ENCODE peak calls at places on chromosome X, in six cellular contexts. One of them, this sample, is unnamed.
A peak's percentile ranks its signal among the peaks of the same experiment; 100 is the strongest.

GRCh38 chrX:31071262-31071661 is 579 bp downstream of the FTHL17 start:
- DNase-seq in IMR-90: no peak
- DNase-seq in ovary: no peak
- DNase-seq in suprapubic skin: no peak
- DNase-seq in body of pancreas: no peak
- DNase-seq in Peyer's patch: no peak
- DNase-seq in this sample: no peak

GRCh38 chrX:72694170-72694569 is 19.9 kb downstream of the PHKA1 start:
- DNase-seq in body of pancreas: no peak
- DNase-seq in IMR-90: peak; percentile 31
- DNase-seq in suprapubic skin: no peak
- DNase-seq in ovary: no peak
- DNase-seq in Peyer's patch: no peak
- DNase-seq in this sample: no peak

GRCh38 chrX:70454441-70455365 is 10.1 kb downstream of the DLG3 start:
- DNase-seq in ovary: peak; percentile 81
- DNase-seq in body of pancreas: peak; percentile 95
- DNase-seq in Peyer's patch: peak; percentile 89
- DNase-seq in IMR-90: peak; percentile 53
- DNase-seq in suprapubic skin: no peak
- DNase-seq in this sample: peak; percentile 96

GRCh38 chrX:1946974-1947373 is 332.1 kb downstream of the ASMT start:
- DNase-seq in body of pancreas: no peak
- DNase-seq in ovary: no peak
- DNase-seq in Peyer's patch: no peak
- DNase-seq in suprapubic skin: no peak
- DNase-seq in IMR-90: no peak
- DNase-seq in this sample: no peak

GRCh38 chrX:72296991-72297390 is 8.7 kb downstream of the CITED1 start:
- DNase-seq in body of pancreas: no peak
- DNase-seq in ovary: no peak
- DNase-seq in IMR-90: no peak
- DNase-seq in Peyer's patch: no peak
- DNase-seq in suprapubic skin: no peak
- DNase-seq in this sample: no peak

GRCh38 chrX:104913348-104913747 is 307.1 kb downstream of the TEX13A start:
- DNase-seq in body of pancreas: no peak
- DNase-seq in ovary: no peak
- DNase-seq in IMR-90: no peak
- DNase-seq in Peyer's patch: no peak
- DNase-seq in suprapubic skin: no peak
- DNase-seq in this sample: no peak

GRCh38 chrX:153443476-153444332 is 2.2 kb downstream of the TREX2 start:
- DNase-seq in ovary: no peak
- DNase-seq in suprapubic skin: no peak
- DNase-seq in Peyer's patch: no peak
- DNase-seq in IMR-90: no peak
- DNase-seq in body of pancreas: no peak
- DNase-seq in this sample: no peak

GRCh38 chrX:140229187-140229586 is 263.9 kb upstream of the CXorf66 start:
- DNase-seq in IMR-90: no peak
- DNase-seq in body of pancreas: no peak
- DNase-seq in Peyer's patch: no peak
- DNase-seq in ovary: no peak
- DNase-seq in suprapubic skin: no peak
- DNase-seq in this sample: no peak

GRCh38 chrX:24761306-24761705 is 67.6 kb downstream of the POLA1 start:
- DNase-seq in suprapubic skin: no peak
- DNase-seq in Peyer's patch: no peak
- DNase-seq in IMR-90: no peak
- DNase-seq in body of pancreas: no peak
- DNase-seq in ovary: no peak
- DNase-seq in this sample: no peak

GRCh38 chrX:150146271-150146888 is 208.1 kb upstream of the EOLA2 start:
- DNase-seq in Peyer's patch: no peak
- DNase-seq in IMR-90: no peak
- DNase-seq in suprapubic skin: no peak
- DNase-seq in body of pancreas: peak; percentile 31
- DNase-seq in ovary: no peak
- DNase-seq in this sample: no peak

GRCh38 chrX:56788229-56788628 is 59.2 kb downstream of the NBDY start:
- DNase-seq in IMR-90: peak; percentile 26
- DNase-seq in suprapubic skin: peak; percentile 9
- DNase-seq in ovary: no peak
- DNase-seq in Peyer's patch: peak; percentile 0
- DNase-seq in body of pancreas: peak; percentile 25
- DNase-seq in this sample: no peak

GRCh38 chrX:97330150-97330549 is 446.4 kb downstream of the RPA4 start:
- DNase-seq in Peyer's patch: no peak
- DNase-seq in ovary: no peak
- DNase-seq in suprapubic skin: no peak
- DNase-seq in body of pancreas: no peak
- DNase-seq in IMR-90: no peak
- DNase-seq in this sample: no peak

GRCh38 chrX:129654652-129655546 is at the start of gene APLN:
- DNase-seq in ovary: peak; percentile 66
- DNase-seq in suprapubic skin: no peak
- DNase-seq in Peyer's patch: no peak
- DNase-seq in body of pancreas: peak; percentile 46
- DNase-seq in IMR-90: peak; percentile 19
- DNase-seq in this sample: peak; percentile 16

GRCh38 chrX:74450803-74451449 is 29.6 kb downstream of the SLC16A2 start:
- DNase-seq in ovary: no peak
- DNase-seq in Peyer's patch: no peak
- DNase-seq in body of pancreas: no peak
- DNase-seq in suprapubic skin: no peak
- DNase-seq in IMR-90: peak; percentile 94
- DNase-seq in this sample: no peak

GRCh38 chrX:13125188-13125587 is 80.8 kb upstream of the FAM9C start:
- DNase-seq in IMR-90: no peak
- DNase-seq in suprapubic skin: no peak
- DNase-seq in Peyer's patch: no peak
- DNase-seq in ovary: no peak
- DNase-seq in body of pancreas: no peak
- DNase-seq in this sample: no peak
- H3K4me1 ChIP-seq in IMR-90: peaks cover 7% of the 10 kb centered on the region
- H3K4me1 ChIP-seq in suprapubic skin: peaks cover 30% of the 10 kb centered on the region
- H3K4me1 ChIP-seq in Peyer's patch: no peaks in the 10 kb centered on the region
- H3K4me1 ChIP-seq in ovary: peaks cover 3% of the 10 kb centered on the region
- H3K4me1 ChIP-seq in body of pancreas: peaks cover 47% of the 10 kb centered on the region
- H3K4me1 ChIP-seq in this sample: peaks cover 14% of the 10 kb centered on the region

DNA sequence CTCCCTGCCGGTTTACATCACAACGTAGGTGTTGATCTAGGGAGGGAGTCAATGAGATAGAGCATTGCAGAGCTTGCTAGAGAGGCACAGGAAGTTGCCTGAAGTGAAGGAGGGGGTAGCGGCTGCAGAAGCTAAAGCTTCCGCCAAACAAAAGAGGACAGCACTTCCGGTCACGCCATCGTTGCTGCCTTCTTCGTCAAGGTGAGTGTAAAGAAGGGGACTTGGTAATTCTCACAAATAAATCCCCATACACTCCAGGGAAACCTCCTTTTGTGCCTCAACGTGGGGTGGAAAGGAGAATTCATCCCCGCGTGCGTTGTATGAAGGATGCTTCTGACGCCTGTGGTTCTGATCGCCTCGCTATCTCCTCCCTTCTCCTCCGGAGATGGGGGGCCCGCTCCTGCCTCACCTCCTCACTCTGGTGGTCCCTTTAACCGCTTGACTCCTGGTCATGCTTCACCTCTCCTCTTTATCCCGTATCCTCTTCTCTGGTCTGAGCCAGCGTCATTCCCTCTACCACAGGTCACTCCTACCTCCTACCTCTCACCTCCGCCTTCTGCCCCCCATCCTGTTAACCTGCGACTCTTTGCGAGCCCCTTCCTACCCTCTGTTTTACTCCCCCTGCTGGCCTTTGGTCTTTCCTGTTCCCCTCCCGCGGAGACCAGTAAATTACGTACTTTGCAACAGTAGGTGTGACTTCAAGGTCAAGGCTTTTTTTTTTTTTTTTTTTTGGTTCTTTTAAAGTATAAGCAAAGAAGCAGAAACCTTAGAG is 59.9 kb downstream of the GSPT2 start:
- DNase-seq in body of pancreas: peak; percentile 67
- DNase-seq in ovary: peak; percentile 27
- DNase-seq in Peyer's patch: peak; percentile 54
- DNase-seq in suprapubic skin: no peak
- DNase-seq in IMR-90: peak; percentile 67
- DNase-seq in this sample: peak; percentile 40
- TF ChIP-seq POLR2A in body of pancreas: no peak
- TF ChIP-seq POLR2A in ovary: no peak
- TF ChIP-seq POLR2A in Peyer's patch: no peak
- TF ChIP-seq POLR2A in suprapubic skin: no peak
- TF ChIP-seq POLR2A in IMR-90: no peak
- TF ChIP-seq POLR2A in this sample: no peak

GRCh38 chrX:40007746-40008705 is 89.7 kb downstream of the BCOR start:
- DNase-seq in Peyer's patch: no peak
- DNase-seq in suprapubic skin: no peak
- DNase-seq in IMR-90: no peak
- DNase-seq in body of pancreas: no peak
- DNase-seq in ovary: no peak
- DNase-seq in this sample: no peak

GRCh38 chrX:40004916-40005289 is 92.9 kb downstream of the BCOR start:
- DNase-seq in ovary: no peak
- DNase-seq in IMR-90: no peak
- DNase-seq in suprapubic skin: no peak
- DNase-seq in body of pancreas: no peak
- DNase-seq in Peyer's patch: no peak
- DNase-seq in this sample: no peak

GRCh38 chrX:40007136-40007535 is 90.6 kb downstream of the BCOR start:
- DNase-seq in IMR-90: no peak
- DNase-seq in body of pancreas: no peak
- DNase-seq in suprapubic skin: no peak
- DNase-seq in Peyer's patch: no peak
- DNase-seq in ovary: no peak
- DNase-seq in this sample: no peak

GRCh38 chrX:40005290-40006011 is 92.3 kb downstream of the BCOR start:
- DNase-seq in ovary: peak; percentile 50
- DNase-seq in IMR-90: no peak
- DNase-seq in Peyer's patch: peak; percentile 48
- DNase-seq in suprapubic skin: no peak
- DNase-seq in body of pancreas: no peak
- DNase-seq in this sample: no peak

GRCh38 chrX:40006025-40007017 is 91.4 kb downstream of the BCOR start:
- DNase-seq in IMR-90: no peak
- DNase-seq in body of pancreas: peak; percentile 62
- DNase-seq in suprapubic skin: no peak
- DNase-seq in Peyer's patch: peak; percentile 69
- DNase-seq in ovary: peak; percentile 60
- DNase-seq in this sample: peak; percentile 74
- H3K4me1 ChIP-seq in IMR-90: no peaks in the 10 kb centered on the region
- H3K4me1 ChIP-seq in body of pancreas: peaks cover 6% of the 10 kb centered on the region
- H3K4me1 ChIP-seq in suprapubic skin: peaks cover 35% of the 10 kb centered on the region
- H3K4me1 ChIP-seq in Peyer's patch: no peaks in the 10 kb centered on the region
- H3K4me1 ChIP-seq in ovary: peaks cover 3% of the 10 kb centered on the region
- H3K4me1 ChIP-seq in this sample: peaks cover 15% of the 10 kb centered on the region

GRCh38 chrX:107684956-107685385 is 56.7 kb downstream of the PRPS1 start:
- DNase-seq in IMR-90: no peak
- DNase-seq in Peyer's patch: peak; percentile 76
- DNase-seq in ovary: peak; percentile 43
- DNase-seq in body of pancreas: peak; percentile 89
- DNase-seq in suprapubic skin: peak; percentile 85
- DNase-seq in this sample: peak; percentile 88
- TF ChIP-seq POLR2A in IMR-90: no peak
- TF ChIP-seq POLR2A in Peyer's patch: peak; percentile 21
- TF ChIP-seq POLR2A in ovary: no peak
- TF ChIP-seq POLR2A in body of pancreas: no peak
- TF ChIP-seq POLR2A in suprapubic skin: no peak
- TF ChIP-seq POLR2A in this sample: no peak

DNA sequence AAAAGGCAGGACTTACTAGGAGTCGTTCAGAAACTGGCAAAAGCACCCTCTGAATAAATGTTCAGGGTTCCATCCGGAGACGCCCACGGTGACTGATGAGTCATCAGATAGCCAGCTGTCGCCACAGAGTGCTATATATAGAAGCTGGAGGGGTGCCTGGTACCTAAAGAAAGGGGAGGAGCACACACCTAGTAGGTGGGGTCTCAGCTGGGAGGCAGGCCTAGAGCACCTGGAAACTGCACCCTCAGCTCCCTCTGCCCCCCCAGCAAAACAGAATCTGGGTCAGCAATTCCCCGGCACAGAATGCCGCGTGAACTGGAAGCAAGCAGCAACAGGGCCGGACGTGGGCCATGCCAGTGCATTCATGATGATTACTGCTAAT is 242.0 kb downstream of the BCOR start:
- DNase-seq in suprapubic skin: no peak
- DNase-seq in body of pancreas: no peak
- DNase-seq in IMR-90: peak; percentile 43
- DNase-seq in ovary: no peak
- DNase-seq in Peyer's patch: no peak
- DNase-seq in this sample: no peak
- H3K4me1 ChIP-seq in suprapubic skin: peaks cover 8% of the 10 kb centered on the region
- H3K4me1 ChIP-seq in body of pancreas: no peaks in the 10 kb centered on the region
- H3K4me1 ChIP-seq in IMR-90: peaks cover 7% of the 10 kb centered on the region
- H3K4me1 ChIP-seq in ovary: no peaks in the 10 kb centered on the region
- H3K4me1 ChIP-seq in Peyer's patch: no peaks in the 10 kb centered on the region
- H3K4me1 ChIP-seq in this sample: peaks cover 4% of the 10 kb centered on the region

DNA sequence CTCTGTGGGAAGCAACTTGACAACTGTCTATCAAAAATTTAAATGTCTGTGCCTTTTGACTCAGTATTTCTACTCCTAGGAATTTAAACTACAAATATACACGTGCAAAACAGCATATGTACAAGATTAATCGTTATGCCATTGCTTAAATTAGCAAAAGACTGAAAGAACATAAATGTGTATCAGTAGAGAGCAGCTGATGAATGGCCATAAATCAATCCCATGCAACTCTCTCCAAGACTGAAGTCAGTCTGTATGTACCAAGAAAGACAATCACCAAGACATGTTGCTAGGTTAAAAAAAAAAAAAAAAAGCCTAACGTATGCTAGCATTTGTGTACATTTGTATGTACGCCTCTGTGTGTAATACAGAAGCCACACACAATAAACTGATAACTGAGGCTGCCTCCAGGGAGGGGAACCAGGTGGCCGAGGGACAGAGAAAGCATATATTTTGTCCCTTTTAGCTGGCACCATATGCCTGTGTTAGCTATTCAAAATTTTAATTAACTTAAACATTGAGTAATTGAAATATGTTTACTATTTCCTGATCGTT is 130.7 kb downstream of the SH3KBP1 start:
- DNase-seq in IMR-90: no peak
- DNase-seq in body of pancreas: no peak
- DNase-seq in Peyer's patch: no peak
- DNase-seq in suprapubic skin: no peak
- DNase-seq in ovary: no peak
- DNase-seq in this sample: no peak
- TF ChIP-seq POLR2A in IMR-90: no peak
- TF ChIP-seq POLR2A in body of pancreas: no peak
- TF ChIP-seq POLR2A in Peyer's patch: no peak
- TF ChIP-seq POLR2A in suprapubic skin: no peak
- TF ChIP-seq POLR2A in ovary: no peak
- TF ChIP-seq POLR2A in this sample: no peak

This sample was measured in thyroid gland.